ENCODE peak calls at places on chromosomes 4 and X, in four cellular contexts. T is fibroblast of lung, P is heart left ventricle, D is fibroblast of pulmonary artery. Y is an unnamed sample.

GRCh38 chr4:123977623-123978022 is 581.0 kb downstream of the SPRY1 start:
- DNase-seq in T (peak), P (no peak), D (no peak), Y (no peak)

GRCh38 chrX:40470830-40471429 is 109.8 kb upstream of the ATP6AP2 start:
- DNase-seq in T (peak), P (no peak), D (no peak), Y (no peak)

GRCh38 chr4:38482696-38483095 is 181.3 kb upstream of the KLF3 start:
- DNase-seq in T (no peak), P (no peak), D (no peak), Y (no peak)

GRCh38 chrX:30627818-30628652 is 25.2 kb upstream of the GK start:
- DNase-seq in T (no peak), P (no peak), D (no peak), Y (no peak)

GRCh38 chr4:6641164-6641970 is 882 bp downstream of the MRFAP1 start:
- DNase-seq in T (peak), P (no peak), D (peak), Y (peak)

GRCh38 chrX:107766470-107767140 is 9.0 kb downstream of the TSC22D3 start:
- DNase-seq in T (peak), P (peak), D (peak), Y (peak)

GRCh38 chr4:83639849-83640493 is 104.1 kb downstream of the GPAT3 start:
- DNase-seq in T (peak), P (no peak), D (peak), Y (peak)

GRCh38 chr4:188839704-188840103 is 700.5 kb downstream of the TRIML1 start:
- DNase-seq in T (no peak), P (no peak), D (no peak), Y (no peak)

GRCh38 chr4:189053621-189054020 is 887.1 kb upstream of the FRG1 start:
- DNase-seq in T (no peak), P (no peak), D (no peak), Y (no peak)

GRCh38 chr4:169658970-169659735 is 38.8 kb downstream of the CLCN3 start:
- DNase-seq in T (no peak), P (no peak), D (peak), Y (no peak)

GRCh38 chrX:39327255-39327654 is 526.0 kb downstream of the MID1IP1 start:
- DNase-seq in T (no peak), P (no peak), D (no peak), Y (no peak)

GRCh38 chr4:168587326-168588125 is 90.7 kb downstream of the PALLD start:
- DNase-seq in T (peak), P (peak), D (peak), Y (no peak)

GRCh38 chr4:133151301-133151680 is 2.2 kb downstream of the PCDH10 start:
- DNase-seq in T (peak), P (no peak), D (peak), Y (no peak)

GRCh38 chr4:115906428-115906827 is 793.0 kb upstream of the NDST4 start:
- DNase-seq in T (no peak), P (no peak), D (no peak), Y (no peak)
- TF ChIP-seq CTCF in T (no peak), P (no peak), D (no peak), Y (no peak)

GRCh38 chr4:139808381-139809206 is 143.0 kb downstream of the MGST2 start:
- DNase-seq in T (peak), P (no peak), D (peak), Y (no peak)

GRCh38 chr4:139809207-139810157 is 143.9 kb downstream of the MGST2 start:
- DNase-seq in T (no peak), P (no peak), D (no peak), Y (no peak)

GRCh38 chr4:139810710-139811109 is 145.1 kb downstream of the MGST2 start:
- DNase-seq in T (no peak), P (no peak), D (no peak), Y (no peak)

GRCh38 chr4:139807483-139807882 is 141.9 kb downstream of the MGST2 start:
- DNase-seq in T (no peak), P (no peak), D (no peak), Y (no peak)

GRCh38 chr4:139806929-139807328 is 141.3 kb downstream of the MGST2 start:
- DNase-seq in T (no peak), P (no peak), D (no peak), Y (no peak)
- TF ChIP-seq CTCF in T (no peak), P (no peak), D (no peak), Y (no peak)

GRCh38 chrX:111822191-111822590 is 53.8 kb upstream of the TRPC5OS start:
- DNase-seq in T (no peak), P (no peak), D (no peak), Y (no peak)

GRCh38 chrX:111823703-111824102 is 52.3 kb upstream of the TRPC5OS start:
- DNase-seq in T (no peak), P (no peak), D (no peak), Y (no peak)

GRCh38 chrX:111823068-111823467 is 52.9 kb upstream of the TRPC5OS start:
- DNase-seq in T (no peak), P (no peak), D (no peak), Y (no peak)
- TF ChIP-seq CTCF in T (no peak), P (no peak), D (no peak), Y (no peak)

GRCh38 chrX:12113321-12113720 is 25.0 kb upstream of the FRMPD4 start:
- DNase-seq in T (peak), P (no peak), D (no peak), Y (no peak)

GRCh38 chrX:12118134-12118533 is 20.1 kb upstream of the FRMPD4 start:
- DNase-seq in T (peak), P (no peak), D (no peak), Y (no peak)

GRCh38 chrX:12115377-12115776 is 22.9 kb upstream of the FRMPD4 start:
- DNase-seq in T (no peak), P (no peak), D (no peak), Y (no peak)
- TF ChIP-seq CTCF in T (no peak), P (no peak), D (no peak), Y (no peak)